ENCODE peak calls at places on chromosomes 7 and 10, in four cellular contexts. One of them, this sample, is unnamed.

GRCh38 chr10:102452672-102453340 is 1.5 kb upstream of the C10orf95 start:
- DNase-seq in A549: peak
- DNase-seq in H1: no peak
- DNase-seq in K562: no peak
- DNase-seq in this sample: no peak

GRCh38 chr7:38070718-38071117 is 107.3 kb upstream of the STARD3NL start:
- DNase-seq in A549: peak
- DNase-seq in H1: no peak
- DNase-seq in K562: peak
- DNase-seq in this sample: no peak

GRCh38 chr7:146366938-146367337 is 250.3 kb downstream of the CNTNAP2 start:
- DNase-seq in A549: no peak
- DNase-seq in H1: no peak
- DNase-seq in K562: no peak
- DNase-seq in this sample: no peak

GRCh38 chr10:42623929-42624328 is 14.4 kb downstream of the ZNF33B start:
- DNase-seq in H1: no peak
- DNase-seq in A549: no peak
- DNase-seq in K562: no peak
- DNase-seq in this sample: no peak

GRCh38 chr7:130669051-130669700 is 628 bp upstream of the COPG2 start:
- DNase-seq in H1: no peak
- DNase-seq in K562: no peak
- DNase-seq in A549: no peak
- DNase-seq in this sample: no peak

GRCh38 chr7:128832880-128833147 is 2.6 kb downstream of the FLNC start:
- DNase-seq in H1: no peak
- DNase-seq in A549: no peak
- DNase-seq in K562: no peak
- DNase-seq in this sample: no peak

GRCh38 chr10:116665541-116666125 is 44.9 kb downstream of the PNLIPRP2 start:
- DNase-seq in A549: no peak
- DNase-seq in K562: no peak
- DNase-seq in H1: no peak
- DNase-seq in this sample: peak

GRCh38 chr7:146478975-146479492 is 362.4 kb downstream of the CNTNAP2 start:
- DNase-seq in A549: no peak
- DNase-seq in H1: no peak
- DNase-seq in K562: no peak
- DNase-seq in this sample: no peak

GRCh38 chr10:89502556-89502955 is 32.8 kb downstream of the SLC16A12 start:
- DNase-seq in H1: no peak
- DNase-seq in K562: no peak
- DNase-seq in A549: no peak
- DNase-seq in this sample: no peak

GRCh38 chr7:154746551-154746950 is 256.4 kb downstream of the PAXIP1 start:
- DNase-seq in H1: no peak
- DNase-seq in K562: no peak
- DNase-seq in A549: no peak
- DNase-seq in this sample: no peak

GRCh38 chr10:103793429-103793828 is 61.9 kb downstream of the SH3PXD2A start:
- DNase-seq in A549: peak
- DNase-seq in K562: no peak
- DNase-seq in H1: no peak
- DNase-seq in this sample: peak

GRCh38 chr10:78313636-78314035 is 280.0 kb downstream of the RPS24 start:
- DNase-seq in K562: no peak
- DNase-seq in H1: no peak
- DNase-seq in A549: no peak
- DNase-seq in this sample: no peak

GRCh38 chr10:122910310-122910709 is at the start of gene FAM24A:
- DNase-seq in H1: no peak
- DNase-seq in K562: no peak
- DNase-seq in A549: no peak
- DNase-seq in this sample: no peak

GRCh38 chr7:150986099-150986512 is 4.7 kb upstream of the NOS3 start:
- DNase-seq in K562: peak
- DNase-seq in H1: no peak
- DNase-seq in A549: peak
- DNase-seq in this sample: no peak

GRCh38 chr10:125003901-125004467 is 62.1 kb downstream of the ZRANB1 start:
- DNase-seq in A549: no peak
- DNase-seq in H1: no peak
- DNase-seq in K562: no peak
- DNase-seq in this sample: no peak

GRCh38 chr10:71548494-71548846 is 151.8 kb downstream of the CDH23 start:
- DNase-seq in A549: peak
- DNase-seq in H1: no peak
- DNase-seq in K562: peak
- DNase-seq in this sample: no peak

GRCh38 chr7:91551377-91552175 is 287.3 kb downstream of the FZD1 start:
- DNase-seq in K562: no peak
- DNase-seq in A549: no peak
- DNase-seq in H1: no peak
- DNase-seq in this sample: no peak

GRCh38 chr10:17742918-17743317 is 9.1 kb upstream of the TMEM236 start:
- DNase-seq in A549: peak
- DNase-seq in K562: peak
- DNase-seq in H1: no peak
- DNase-seq in this sample: peak

GRCh38 chr10:95655571-95656290 is 780 bp downstream of the ALDH18A1 start:
- DNase-seq in H1: no peak
- DNase-seq in K562: peak
- DNase-seq in A549: peak
- DNase-seq in this sample: peak

GRCh38 chr10:116978906-116979305 is 26.1 kb downstream of the SHTN1 start:
- DNase-seq in A549: no peak
- DNase-seq in K562: no peak
- DNase-seq in H1: no peak
- DNase-seq in this sample: no peak

GRCh38 chr7:26567263-26567662 is 275.6 kb downstream of the SNX10 start:
- DNase-seq in H1: no peak
- DNase-seq in A549: no peak
- DNase-seq in K562: no peak
- DNase-seq in this sample: no peak

GRCh38 chr10:133127291-133128125 is 32.5 kb upstream of the KNDC1 start:
- DNase-seq in K562: peak
- DNase-seq in H1: no peak
- DNase-seq in A549: peak
- DNase-seq in this sample: no peak

GRCh38 chr7:17557305-17557704 is 258.9 kb downstream of the AHR start:
- DNase-seq in A549: no peak
- DNase-seq in K562: no peak
- DNase-seq in H1: no peak
- DNase-seq in this sample: no peak

GRCh38 chr7:13852281-13852968 is 137.0 kb downstream of the ETV1 start:
- DNase-seq in K562: no peak
- DNase-seq in A549: no peak
- DNase-seq in H1: no peak
- DNase-seq in this sample: no peak

GRCh38 chr7:91263359-91264082 is 712 bp upstream of the FZD1 start:
- DNase-seq in K562: peak
- DNase-seq in A549: peak
- DNase-seq in H1: no peak
- DNase-seq in this sample: no peak

GRCh38 chr10:31095677-31096076 is 64.0 kb upstream of the ZNF438 start:
- DNase-seq in A549: no peak
- DNase-seq in K562: no peak
- DNase-seq in H1: no peak
- DNase-seq in this sample: no peak

GRCh38 chr7:115216652-115217051 is 294.8 kb downstream of the MDFIC start:
- DNase-seq in H1: no peak
- DNase-seq in A549: no peak
- DNase-seq in K562: no peak
- DNase-seq in this sample: no peak

GRCh38 chr10:133126431-133127290 is 33.4 kb upstream of the KNDC1 start:
- DNase-seq in K562: no peak
- DNase-seq in A549: no peak
- DNase-seq in H1: no peak
- DNase-seq in this sample: no peak

GRCh38 chr7:117505238-117505637 is 25.4 kb downstream of the CFTR start:
- DNase-seq in H1: peak
- DNase-seq in K562: no peak
- DNase-seq in A549: peak
- DNase-seq in this sample: no peak

GRCh38 chr10:73232887-73233286 is 14.2 kb downstream of the DNAJC9 start:
- DNase-seq in H1: no peak
- DNase-seq in K562: peak
- DNase-seq in A549: peak
- DNase-seq in this sample: no peak

GRCh38 chr10:120514035-120514620 is 57.1 kb downstream of the PLPP4 start:
- DNase-seq in A549: peak
- DNase-seq in K562: peak
- DNase-seq in H1: peak
- DNase-seq in this sample: peak

GRCh38 chr7:70289067-70289466 is 690.8 kb downstream of the AUTS2 start:
- DNase-seq in A549: no peak
- DNase-seq in K562: no peak
- DNase-seq in H1: no peak
- DNase-seq in this sample: no peak

GRCh38 chr10:42975558-42976352 is 101.1 kb upstream of the RET start:
- DNase-seq in H1: no peak
- DNase-seq in A549: peak
- DNase-seq in K562: no peak
- DNase-seq in this sample: peak

GRCh38 chr7:30741289-30741688 is 10.6 kb upstream of the INMT start:
- DNase-seq in A549: no peak
- DNase-seq in K562: no peak
- DNase-seq in H1: no peak
- DNase-seq in this sample: no peak

GRCh38 chr7:30739691-30740090 is 12.2 kb upstream of the INMT start:
- DNase-seq in A549: no peak
- DNase-seq in H1: no peak
- DNase-seq in K562: no peak
- DNase-seq in this sample: no peak

GRCh38 chr7:30738026-30738915 is 13.7 kb upstream of the INMT start:
- DNase-seq in H1: no peak
- DNase-seq in K562: no peak
- DNase-seq in A549: no peak
- DNase-seq in this sample: no peak

GRCh38 chr7:30743371-30744074 is 8.4 kb upstream of the INMT start:
- DNase-seq in H1: no peak
- DNase-seq in A549: no peak
- DNase-seq in K562: peak
- DNase-seq in this sample: no peak

GRCh38 chr7:30740417-30741181 is 11.3 kb upstream of the INMT start:
- DNase-seq in H1: no peak
- DNase-seq in K562: peak
- DNase-seq in A549: peak
- DNase-seq in this sample: peak
- TF ChIP-seq PHF8 in H1: no peak
- TF ChIP-seq PHF8 in K562: no peak
- TF ChIP-seq PHF8 in A549: no peak
- TF ChIP-seq PHF8 in this sample: no peak

DNA sequence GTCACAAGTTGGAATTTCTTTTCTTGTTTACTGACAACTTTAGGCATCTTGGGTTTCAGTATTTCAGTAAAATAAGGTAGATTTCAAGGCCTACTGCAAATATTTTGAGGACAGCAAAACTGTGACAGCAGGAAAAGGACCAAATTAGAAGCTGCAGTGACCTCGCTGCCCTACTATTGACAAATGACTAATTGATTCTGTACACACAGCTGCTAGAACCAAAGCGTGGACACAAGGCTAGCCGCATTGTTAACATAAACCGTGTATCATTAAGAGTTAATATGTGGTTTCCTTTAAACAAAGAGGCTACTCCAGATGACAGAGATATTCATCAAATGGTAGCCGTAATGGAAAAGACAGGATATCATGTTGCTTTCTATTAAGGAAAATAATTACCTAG is 105.7 kb upstream of the SEC61G start:
- DNase-seq in K562: no peak
- DNase-seq in A549: no peak
- DNase-seq in H1: no peak
- DNase-seq in this sample: peak
- TF ChIP-seq PHF8 in K562: no peak
- TF ChIP-seq PHF8 in A549: no peak
- TF ChIP-seq PHF8 in H1: no peak
- TF ChIP-seq PHF8 in this sample: no peak

GRCh38 chr7:85046512-85046911 is 140.3 kb downstream of the SEMA3D start:
- DNase-seq in H1: no peak
- DNase-seq in A549: no peak
- DNase-seq in K562: no peak
- DNase-seq in this sample: no peak
- TF ChIP-seq PHF8 in H1: no peak
- TF ChIP-seq PHF8 in A549: no peak
- TF ChIP-seq PHF8 in K562: no peak
- TF ChIP-seq PHF8 in this sample: no peak

GRCh38 chr10:93568105-93568390 is 1.6 kb downstream of the FFAR4 start:
- DNase-seq in K562: no peak
- DNase-seq in A549: no peak
- DNase-seq in H1: no peak
- DNase-seq in this sample: no peak

GRCh38 chr10:93567277-93568104 is 1.0 kb downstream of the FFAR4 start:
- DNase-seq in A549: no peak
- DNase-seq in H1: no peak
- DNase-seq in K562: no peak
- DNase-seq in this sample: no peak

GRCh38 chr10:93570383-93570782 is 3.9 kb downstream of the FFAR4 start:
- DNase-seq in A549: no peak
- DNase-seq in K562: no peak
- DNase-seq in H1: no peak
- DNase-seq in this sample: no peak

GRCh38 chr10:93565421-93565820 is 1.0 kb upstream of the FFAR4 start:
- DNase-seq in A549: no peak
- DNase-seq in K562: no peak
- DNase-seq in H1: no peak
- DNase-seq in this sample: no peak

DNA sequence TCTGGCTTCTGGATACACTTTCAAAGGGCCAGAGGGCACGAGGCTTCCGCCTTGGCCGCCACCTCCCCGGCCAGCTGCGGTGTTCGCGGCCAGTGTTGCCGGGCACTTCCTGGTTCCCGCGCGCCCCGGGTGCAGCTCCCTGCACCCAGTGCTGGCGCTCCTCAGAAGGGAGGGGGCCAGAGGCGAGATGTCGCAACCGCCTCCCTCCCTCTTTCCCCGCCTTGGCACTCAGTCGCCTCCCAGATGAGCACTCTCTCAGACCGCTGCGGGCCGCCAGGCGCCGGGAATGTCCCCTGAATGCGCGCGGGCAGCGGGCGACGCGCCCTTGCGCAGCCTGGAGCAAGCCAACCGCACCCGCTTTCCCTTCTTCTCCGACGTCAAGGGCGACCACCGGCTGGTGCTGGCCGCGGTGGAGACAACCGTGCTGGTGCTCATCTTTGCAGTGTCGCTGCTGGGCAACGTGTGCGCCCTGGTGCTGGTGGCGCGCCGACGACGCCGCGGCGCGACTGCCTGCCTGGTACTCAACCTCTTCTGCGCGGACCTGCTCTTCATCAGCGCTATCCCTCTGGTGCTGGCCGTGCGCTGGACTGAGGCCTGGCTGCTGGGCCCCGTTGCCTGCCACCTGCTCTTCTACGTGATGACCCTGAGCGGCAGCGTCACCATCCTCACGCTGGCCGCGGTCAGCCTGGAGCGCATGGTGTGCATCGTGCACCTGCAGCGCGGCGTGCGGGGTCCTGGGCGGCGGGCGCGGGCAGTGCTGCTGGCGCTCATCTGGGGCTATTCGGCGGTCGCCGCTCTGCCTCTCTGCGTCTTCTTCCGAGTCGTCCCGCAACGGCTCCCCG is at the start of gene FFAR4:
- DNase-seq in A549: peak
- DNase-seq in H1: no peak
- DNase-seq in K562: no peak
- DNase-seq in this sample: no peak
- TF ChIP-seq PHF8 in A549: no peak
- TF ChIP-seq PHF8 in H1: no peak
- TF ChIP-seq PHF8 in K562: no peak
- TF ChIP-seq PHF8 in this sample: no peak